ENCODE peak calls at places on chromosomes 6 and 20, in six cellular contexts. U is OCI-LY7, Z is transverse colon, F is Peyer's patch, T is Panc1, H is upper lobe of right lung. O is an unnamed sample.
A peak's percentile ranks its signal among the peaks of the same experiment; 100 is the strongest.

GRCh38 chr6:43070028-43070632 is 6.0 kb upstream of the PTK7 start:
- DNase-seq in F (no peak), T (no peak), U (peak; percentile 73), H (no peak), Z (no peak), O (no peak)

GRCh38 chr6:159790947-159791598 is 806 bp downstream of the MRPL18 start:
- DNase-seq in H (no peak), U (peak; percentile 55), T (no peak), F (no peak), Z (peak; percentile 28), O (peak; percentile 6)

GRCh38 chr6:13688692-13689196 is 22.9 kb downstream of the RANBP9 start:
- DNase-seq in H (no peak), Z (no peak), U (no peak), F (no peak), T (no peak), O (no peak)

GRCh38 chr20:63254536-63255384 is 497 bp upstream of the NKAIN4 start:
- DNase-seq in H (no peak), Z (no peak), T (no peak), F (no peak), U (no peak), O (no peak)

GRCh38 chr20:36091561-36092423 is 62.7 kb upstream of the EPB41L1 start:
- DNase-seq in U (no peak), F (no peak), T (no peak), H (no peak), Z (no peak), O (no peak)

GRCh38 chr6:29967379-29968010 is 25.2 kb downstream of the HLA-A start:
- DNase-seq in H (no peak), T (peak; percentile 71), U (peak; percentile 61), F (peak; percentile 82), Z (peak; percentile 75), O (no peak)

GRCh38 chr6:53125276-53125675 is 23.4 kb downstream of the GCM1 start:
- DNase-seq in T (no peak), F (no peak), Z (no peak), U (no peak), H (no peak), O (no peak)

GRCh38 chr6:143677891-143678737 is at the start of gene PHACTR2:
- DNase-seq in T (peak; percentile 5), U (no peak), F (peak; percentile 68), Z (peak; percentile 66), H (peak; percentile 91), O (peak; percentile 51)

GRCh38 chr6:125806813-125807212 is 16.1 kb downstream of the NCOA7 start:
- DNase-seq in U (peak; percentile 36), H (no peak), T (no peak), F (no peak), Z (no peak), O (no peak)

GRCh38 chr6:120005292-120005976 is 655.9 kb upstream of the MAN1A1 start:
- DNase-seq in T (peak; percentile 8), Z (no peak), U (no peak), F (no peak), H (no peak), O (no peak)

GRCh38 chr20:9611921-9612320 is 97.5 kb downstream of the LAMP5 start:
- DNase-seq in F (no peak), Z (no peak), H (no peak), T (no peak), U (no peak), O (no peak)

GRCh38 chr20:25196701-25197120 is 1.2 kb downstream of the ENTPD6 start:
- DNase-seq in F (no peak), H (no peak), T (no peak), U (no peak), Z (no peak), O (peak; percentile 10)

GRCh38 chr20:12970372-12970821 is 38.4 kb upstream of the SPTLC3 start:
- DNase-seq in F (no peak), U (peak; percentile 11), T (peak; percentile 13), H (no peak), Z (peak; percentile 9), O (no peak)

GRCh38 chr6:144417686-144418085 is 132.6 kb downstream of the UTRN start:
- DNase-seq in Z (no peak), F (no peak), U (no peak), H (no peak), T (no peak), O (no peak)

GRCh38 chr6:138291036-138291848 is 73.0 kb upstream of the PBOV1 start:
- DNase-seq in Z (no peak), U (no peak), F (no peak), T (no peak), H (no peak), O (no peak)

GRCh38 chr20:6632187-6632586 is 135.3 kb upstream of the BMP2 start:
- DNase-seq in U (no peak), H (no peak), F (peak; percentile 75), Z (peak; percentile 26), T (no peak), O (no peak)

GRCh38 chr6:42821341-42821668 is 39.5 kb downstream of the BICRAL start:
- DNase-seq in H (no peak), Z (no peak), U (no peak), F (no peak), T (no peak), O (no peak)

GRCh38 chr20:444862-445426 is 17.4 kb downstream of the TBC1D20 start:
- DNase-seq in F (no peak), T (no peak), U (no peak), H (no peak), Z (no peak), O (no peak)

GRCh38 chr6:159400806-159401205 is 231.6 kb downstream of the FNDC1 start:
- DNase-seq in Z (no peak), U (no peak), T (no peak), H (no peak), F (no peak), O (no peak)

GRCh38 chr6:33918175-33918695 is 114.4 kb upstream of the MLN start:
- DNase-seq in U (no peak), T (no peak), F (no peak), Z (no peak), H (no peak), O (no peak)

GRCh38 chr6:88490865-88491264 is 324.7 kb upstream of the CNR1 start:
- DNase-seq in Z (no peak), T (no peak), U (no peak), F (no peak), H (no peak), O (no peak)

GRCh38 chr6:10837692-10837996 is 695 bp downstream of the MAK start:
- DNase-seq in Z (no peak), T (no peak), U (no peak), H (no peak), F (no peak), O (peak; percentile 24)

GRCh38 chr6:10834823-10835222 is 3.5 kb downstream of the MAK start:
- DNase-seq in H (no peak), T (no peak), F (no peak), U (no peak), Z (no peak), O (no peak)

GRCh38 chr6:10837009-10837691 is 1.2 kb downstream of the MAK start:
- DNase-seq in Z (peak; percentile 16), H (peak; percentile 73), T (no peak), U (no peak), F (peak; percentile 49), O (no peak)

GRCh38 chr6:10837997-10838793 is at the start of gene MAK:
- DNase-seq in U (peak; percentile 91), H (peak; percentile 94), T (peak; percentile 58), F (peak; percentile 91), Z (peak; percentile 88), O (peak; percentile 82)

DNA sequence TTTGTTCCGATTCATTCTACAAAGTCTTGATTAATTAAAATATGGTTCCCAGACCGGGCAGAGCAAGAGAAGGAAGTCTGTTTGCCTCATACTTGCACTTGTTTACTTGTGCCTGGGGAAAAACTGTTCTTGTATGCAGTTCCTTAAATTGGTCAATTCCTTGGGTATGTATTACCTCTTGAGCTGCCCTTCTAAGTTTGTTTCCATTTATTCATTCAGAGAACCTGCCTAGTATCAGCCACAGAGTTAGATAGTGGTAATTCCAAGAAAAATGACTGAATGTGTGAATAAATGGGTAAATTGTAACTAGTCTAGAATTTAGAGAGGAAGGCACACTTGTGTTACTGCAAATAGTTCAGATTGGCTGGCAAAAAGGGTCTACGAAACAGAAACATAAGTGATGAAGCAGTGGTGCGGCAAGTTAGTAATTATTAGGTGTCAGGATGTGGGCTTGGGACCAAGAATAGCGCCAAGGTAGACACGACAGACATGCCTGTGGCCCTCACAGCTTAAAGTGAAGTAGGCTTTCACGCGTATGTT is 525 bp upstream of the MAK start:
- DNase-seq in F (no peak), H (no peak), U (peak; percentile 74), Z (no peak), T (no peak), O (no peak)
- H3K27ac ChIP-seq in F (peak overlapping the region; percentile 25), H (peak overlapping the region; percentile 73), U (peak overlapping the region; percentile 74), Z (no peak overlapping the region), T (peak overlapping the region; percentile 75), O (no peak overlapping the region)

GRCh38 chr20:34185766-34186620 is 55.2 kb upstream of the ASIP start:
- DNase-seq in H (no peak), Z (no peak), U (no peak), F (no peak), T (no peak), O (no peak)

GRCh38 chr20:34189572-34190163 is 51.6 kb upstream of the ASIP start:
- DNase-seq in F (no peak), T (no peak), U (no peak), H (no peak), Z (no peak), O (no peak)

GRCh38 chr20:34190262-34190661 is 51.0 kb upstream of the ASIP start:
- DNase-seq in U (no peak), T (no peak), H (no peak), F (no peak), Z (no peak), O (no peak)

GRCh38 chr20:34195355-34195754 is 45.9 kb upstream of the ASIP start:
- DNase-seq in Z (no peak), T (no peak), F (no peak), H (no peak), U (no peak), O (no peak)

DNA sequence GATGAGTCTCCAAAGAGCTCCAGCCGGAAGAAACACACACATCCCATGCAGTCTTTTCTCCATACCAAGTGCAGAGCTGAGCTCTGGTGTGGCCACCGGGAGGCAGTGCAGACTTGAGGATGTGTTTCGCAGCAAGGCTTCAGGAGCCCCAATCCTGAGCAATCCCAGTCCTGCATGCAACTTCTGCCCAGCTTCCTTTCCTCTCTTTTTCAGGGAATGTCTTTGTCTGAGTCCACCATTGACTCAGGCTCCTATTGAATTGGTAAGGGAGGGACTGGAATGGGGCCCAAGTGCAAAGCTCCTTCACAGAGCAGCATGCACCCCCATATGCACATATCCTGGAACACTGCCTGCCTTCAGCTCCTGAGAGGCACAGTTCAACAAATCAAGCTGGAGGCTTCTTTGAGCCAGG is 50.5 kb upstream of the ASIP start:
- DNase-seq in H (peak; percentile 80), U (peak; percentile 76), F (peak; percentile 74), Z (peak; percentile 52), T (peak; percentile 38), O (peak; percentile 6)
- H3K27ac ChIP-seq in H (no peak overlapping the region), U (no peak overlapping the region), F (no peak overlapping the region), Z (no peak overlapping the region), T (no peak overlapping the region), O (no peak overlapping the region)

GRCh38 chr6:66556936-66557335 is 849.9 kb upstream of the EYS start:
- DNase-seq in Z (no peak), F (no peak), H (no peak), T (no peak), U (no peak), O (no peak)
- H3K27ac ChIP-seq in Z (no peak overlapping the region), F (no peak overlapping the region), H (no peak overlapping the region), T (no peak overlapping the region), U (no peak overlapping the region), O (no peak overlapping the region)

GRCh38 chr20:11810316-11811130 is 107.2 kb upstream of the BTBD3 start:
- DNase-seq in T (no peak), F (no peak), U (no peak), Z (no peak), H (no peak), O (no peak)

GRCh38 chr20:11807070-11807741 is 110.5 kb upstream of the BTBD3 start:
- DNase-seq in H (no peak), T (no peak), F (no peak), U (no peak), Z (no peak), O (no peak)
- H3K27ac ChIP-seq in H (no peak overlapping the region), T (no peak overlapping the region), F (no peak overlapping the region), U (no peak overlapping the region), Z (no peak overlapping the region), O (no peak overlapping the region)